ENCODE peak calls at places on chromosomes 2 and 18, in five cellular contexts. X is PC-9, D is OCI-LY7, M is hepatocyte, S is fibroblast of lung. J is an unnamed sample.
A peak's percentile ranks its signal among the peaks of the same experiment; 100 is the strongest.

GRCh38 chr2:155281907-155282306 is 583.4 kb downstream of the KCNJ3 start:
- DNase-seq in X (no peak), S (no peak), M (no peak), D (no peak), J (no peak)

GRCh38 chr18:79617521-79618500 is 61.8 kb upstream of the CTDP1 start:
- DNase-seq in D (no peak), X (no peak), S (no peak), M (no peak), J (no peak)

GRCh38 chr2:129860088-129860487 is 119.4 kb upstream of the RAB6C start:
- DNase-seq in D (no peak), M (no peak), X (no peak), S (no peak), J (no peak)

GRCh38 chr18:79936641-79937040 is 14.8 kb downstream of the SLC66A2 start:
- DNase-seq in S (no peak), X (no peak), D (no peak), M (no peak), J (no peak)

GRCh38 chr2:20473128-20473527 is 26.3 kb downstream of the RHOB start:
- DNase-seq in D (no peak), M (no peak), X (no peak), S (no peak), J (no peak)

GRCh38 chr2:170996316-170996715 is 67.3 kb downstream of the GORASP2 start:
- DNase-seq in D (no peak), M (no peak), X (no peak), S (peak; percentile 38), J (no peak)

GRCh38 chr2:95075440-95075885 is 46.1 kb downstream of the MRPS5 start:
- DNase-seq in M (peak; percentile 3), D (no peak), X (no peak), S (no peak), J (no peak)

GRCh38 chr2:68383778-68384177 is 18.7 kb downstream of the PLEK start:
- DNase-seq in M (no peak), S (no peak), D (no peak), X (no peak), J (no peak)

GRCh38 chr2:27006602-27007415 is 26.0 kb upstream of the TMEM214 start:
- DNase-seq in S (no peak), M (no peak), D (no peak), X (no peak), J (no peak)

GRCh38 chr18:13455960-13456471 is 237.5 kb downstream of the LDLRAD4 start:
- DNase-seq in S (no peak), D (peak; percentile 51), M (no peak), X (no peak), J (no peak)

GRCh38 chr18:37222383-37223378 is 342.9 kb downstream of the CELF4 start:
- DNase-seq in D (no peak), S (peak; percentile 14), X (no peak), M (no peak), J (no peak)

DNA sequence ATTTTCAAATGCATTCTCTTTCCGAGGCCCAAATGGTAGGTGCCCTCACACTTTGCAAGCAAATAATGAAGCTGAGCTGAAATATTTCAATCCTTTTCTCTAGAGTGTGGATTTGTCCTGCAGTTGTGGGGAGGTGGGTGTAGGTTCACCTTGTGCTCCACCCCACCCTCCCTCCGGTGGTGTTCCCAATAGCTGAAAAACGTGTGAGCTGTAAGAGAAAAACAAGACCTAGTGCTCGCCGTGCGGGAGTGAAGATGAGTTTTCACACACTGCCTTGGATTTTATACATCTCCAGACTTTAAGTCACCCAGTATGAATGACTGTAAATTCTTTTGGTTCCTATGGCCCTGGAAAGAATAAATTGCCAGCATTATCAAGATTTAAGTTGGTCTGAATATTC is 2.0 kb upstream of the SOX11 start:
- DNase-seq in M (no peak), D (no peak), S (peak; percentile 20), X (no peak), J (no peak)
- H3K4me2 ChIP-seq in M (peak overlapping the region; percentile 90), D (no peak overlapping the region), S (no peak overlapping the region), X (no peak overlapping the region), J (no peak overlapping the region)

GRCh38 chr18:11581286-11581685 is 28.1 kb upstream of the SLC35G4 start:
- DNase-seq in S (no peak), X (no peak), D (no peak), M (no peak), J (no peak)
- H3K4me2 ChIP-seq in S (no peak overlapping the region), X (no peak overlapping the region), D (no peak overlapping the region), M (no peak overlapping the region), J (no peak overlapping the region)

DNA sequence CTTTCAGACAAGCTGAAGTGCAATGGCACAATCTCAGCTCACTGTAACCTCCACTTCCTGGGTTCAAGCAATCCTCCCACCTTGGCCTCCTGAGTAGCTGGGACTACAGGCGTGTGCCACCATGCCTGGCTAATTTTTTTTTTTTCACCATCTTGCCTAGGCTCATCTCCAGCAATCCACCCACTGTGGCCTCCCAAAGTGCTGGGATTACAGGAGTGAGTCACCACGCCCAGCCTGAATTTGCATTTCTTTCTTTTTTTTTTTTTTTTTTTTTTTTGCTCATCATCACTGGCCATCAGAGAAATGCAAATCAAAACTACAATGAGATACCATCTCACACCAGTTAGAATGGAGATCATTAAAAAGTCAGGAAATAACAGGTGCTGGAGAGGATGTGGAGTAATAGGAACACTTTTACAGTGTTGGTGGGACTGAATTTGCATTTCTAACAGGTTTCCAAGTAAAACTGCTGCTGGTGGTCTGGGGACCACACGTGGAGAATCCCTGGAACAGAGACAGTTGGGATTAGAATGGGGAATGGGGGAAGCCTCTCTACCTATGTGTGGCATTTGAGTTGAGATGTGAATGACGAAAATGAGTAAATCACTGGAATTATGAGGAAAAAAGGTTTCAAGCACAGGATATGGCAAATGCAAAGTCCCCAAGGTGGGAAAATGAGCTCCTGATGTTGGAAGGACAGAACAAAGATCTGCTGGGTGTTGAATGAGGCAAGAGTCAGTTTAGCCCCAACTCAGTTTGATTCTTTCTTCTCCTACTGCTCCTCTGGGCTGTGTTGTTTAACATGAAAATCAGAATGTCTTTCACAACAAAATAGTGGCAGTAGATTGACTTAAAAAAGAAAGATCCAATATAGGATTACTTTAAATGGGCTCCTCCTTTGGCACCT is 88.8 kb upstream of the MAP4K4 start:
- DNase-seq in S (no peak), X (no peak), M (no peak), D (no peak), J (no peak)
- H3K4me2 ChIP-seq in S (no peak overlapping the region), X (no peak overlapping the region), M (no peak overlapping the region), D (no peak overlapping the region), J (no peak overlapping the region)

DNA sequence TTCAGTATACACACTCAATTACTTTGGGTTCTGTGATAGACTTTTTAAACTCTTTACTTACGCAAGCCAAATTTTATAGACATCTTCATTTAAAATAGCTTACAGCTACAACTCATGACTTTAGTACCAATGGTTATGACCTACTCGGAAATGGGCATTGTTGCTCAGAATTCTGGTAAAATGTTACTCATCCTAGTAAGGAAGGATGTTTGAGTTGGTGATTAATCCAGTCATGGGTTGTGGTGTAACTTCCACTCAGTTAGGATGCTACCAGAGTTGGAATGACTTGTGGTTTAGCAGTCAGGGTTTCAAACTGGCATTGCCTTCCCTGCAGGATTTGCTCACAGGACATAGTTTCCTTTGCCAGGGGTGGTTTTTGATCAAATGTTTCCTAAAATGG is 7.4 kb upstream of the NPC1 start:
- DNase-seq in X (no peak), M (no peak), D (no peak), S (peak; percentile 56), J (peak; percentile 93)
- H3K4me2 ChIP-seq in X (no peak overlapping the region), M (no peak overlapping the region), D (no peak overlapping the region), S (no peak overlapping the region), J (peak overlapping the region; percentile 25)

GRCh38 chr18:75211721-75212625 is 1.4 kb downstream of the TSHZ1 start:
- DNase-seq in D (peak; percentile 8), X (peak; percentile 18), S (no peak), M (peak; percentile 64), J (peak; percentile 20)

GRCh38 chr18:75215663-75216062 is 5.1 kb downstream of the TSHZ1 start:
- DNase-seq in X (no peak), M (no peak), S (no peak), D (no peak), J (no peak)

GRCh38 chr18:75214766-75215515 is 4.3 kb downstream of the TSHZ1 start:
- DNase-seq in S (no peak), X (no peak), D (no peak), M (peak; percentile 60), J (no peak)

GRCh38 chr18:75212626-75213110 is 2.1 kb downstream of the TSHZ1 start:
- DNase-seq in X (no peak), M (peak; percentile 24), D (no peak), S (no peak), J (no peak)

DNA sequence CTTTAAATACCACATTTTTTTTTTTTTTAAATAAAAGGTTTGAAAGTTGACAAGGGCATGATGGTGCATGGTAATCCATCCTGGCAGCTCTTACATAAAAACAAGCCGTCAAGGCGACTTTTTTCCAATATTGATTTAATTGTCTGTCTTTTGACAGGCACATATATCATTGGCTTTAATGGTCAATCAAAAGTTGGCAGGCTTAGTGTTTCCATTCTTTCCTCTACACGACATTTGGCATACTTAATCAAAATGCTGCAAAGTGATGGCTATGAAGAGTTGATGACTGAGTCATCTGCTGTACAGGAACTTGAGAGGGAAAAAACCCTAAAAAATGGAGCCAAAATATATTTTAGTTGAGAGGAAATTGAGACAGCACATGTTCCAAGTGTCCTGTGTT is 3.0 kb downstream of the TSHZ1 start:
- DNase-seq in S (peak; percentile 65), D (no peak), M (no peak), X (no peak), J (no peak)
- H3K4me2 ChIP-seq in S (peak overlapping the region; percentile 72), D (no peak overlapping the region), M (peak overlapping the region; percentile 84), X (peak overlapping the region; percentile 81), J (no peak overlapping the region)

GRCh38 chr2:56260415-56260814 is 76.6 kb downstream of the CCDC85A start:
- DNase-seq in X (no peak), S (no peak), M (no peak), D (no peak), J (no peak)
- H3K4me2 ChIP-seq in X (no peak overlapping the region), S (no peak overlapping the region), M (no peak overlapping the region), D (no peak overlapping the region), J (no peak overlapping the region)

GRCh38 chr2:205769494-205769848 is 87.2 kb downstream of the NRP2 start:
- DNase-seq in X (no peak), S (peak; percentile 94), D (no peak), M (no peak), J (peak; percentile 85)
- H3K4me2 ChIP-seq in X (no peak overlapping the region), S (no peak overlapping the region), D (no peak overlapping the region), M (peak overlapping the region; percentile 30), J (peak overlapping the region; percentile 42)

J was measured in mammary epithelial cell.